ENCODE peak calls at places on chromosome X, in five cellular contexts. M is mammary epithelial cell, T is neural progenitor cell, B is esophagus squamous epithelium, C is fibroblast of villous mesenchyme. N is an unnamed sample.

GRCh38 chrX:25278341-25278740 is 262.6 kb upstream of the ARX start:
- DNase-seq in T (no peak), C (no peak), B (no peak), M (no peak), N (no peak)

GRCh38 chrX:24575496-24575895 is 71.7 kb downstream of the PCYT1B start:
- DNase-seq in T (no peak), B (no peak), M (no peak), C (no peak), N (no peak)

GRCh38 chrX:95059909-95060308 is 1385.9 kb downstream of the FAM133A start:
- DNase-seq in M (no peak), B (no peak), C (no peak), T (no peak), N (no peak)

GRCh38 chrX:69029696-69030245 is 135.5 kb downstream of the PJA1 start:
- DNase-seq in B (no peak), C (no peak), M (no peak), T (no peak), N (no peak)

GRCh38 chrX:7283741-7284140 is 135.8 kb upstream of the PUDP start:
- DNase-seq in B (no peak), T (no peak), M (no peak), C (no peak), N (no peak)

GRCh38 chrX:7083468-7084396 is 63.8 kb upstream of the STS start:
- DNase-seq in T (no peak), B (peak; percentile 23), C (peak; percentile 91), M (peak; percentile 96), N (peak; percentile 92)

GRCh38 chrX:17933856-17934255 is 72.8 kb upstream of the RAI2 start:
- DNase-seq in C (no peak), B (no peak), T (no peak), M (peak; percentile 20), N (no peak)

GRCh38 chrX:71533514-71533849 is 578 bp downstream of the OGT start:
- DNase-seq in C (no peak), T (peak; percentile 26), M (peak; percentile 5), B (no peak), N (no peak)

GRCh38 chrX:143634373-143634685 is 1.6 kb downstream of the SLITRK4 start:
- DNase-seq in B (no peak), M (no peak), C (no peak), T (no peak), N (no peak)

GRCh38 chrX:18424482-18425198 is 768 bp upstream of the CDKL5 start:
- DNase-seq in C (peak; percentile 13), T (peak; percentile 69), B (no peak), M (peak; percentile 20), N (peak; percentile 27)

GRCh38 chrX:150565551-150565950 is 2.9 kb upstream of the MTM1 start:
- DNase-seq in B (no peak), C (no peak), T (no peak), M (no peak), N (no peak)
- TF ChIP-seq CTCF in B (no peak), C (no peak), T (no peak), M (no peak), N (no peak)

GRCh38 chrX:119688856-119689455 is 4.0 kb downstream of the SEPTIN6 start:
- DNase-seq in M (no peak), T (no peak), C (no peak), B (no peak), N (no peak)

GRCh38 chrX:119687661-119688413 is 5.1 kb downstream of the SEPTIN6 start:
- DNase-seq in B (no peak), M (no peak), T (no peak), C (no peak), N (peak; percentile 54)

GRCh38 chrX:119684916-119685224 is 8.1 kb downstream of the SEPTIN6 start:
- DNase-seq in T (no peak), C (no peak), B (no peak), M (no peak), N (no peak)

GRCh38 chrX:119685225-119686066 is 7.5 kb downstream of the SEPTIN6 start:
- DNase-seq in M (no peak), B (no peak), C (peak; percentile 5), T (no peak), N (no peak)

GRCh38 chrX:119686087-119686639 is 6.8 kb downstream of the SEPTIN6 start:
- DNase-seq in M (no peak), B (no peak), T (no peak), C (peak; percentile 21), N (peak; percentile 70)
- H3K4me3 ChIP-seq in M (no peak overlapping the region), B (no peak overlapping the region), T (no peak overlapping the region), C (no peak overlapping the region), N (peak overlapping the region; percentile 26)

GRCh38 chrX:77595848-77596247 is 148.7 kb downstream of the FGF16 start:
- DNase-seq in M (no peak), T (no peak), C (peak; percentile 3), B (no peak), N (peak; percentile 9)

GRCh38 chrX:77597511-77597910 is 150.3 kb downstream of the FGF16 start:
- DNase-seq in B (no peak), M (no peak), T (no peak), C (no peak), N (no peak)

GRCh38 chrX:77597090-77597489 is 149.9 kb downstream of the FGF16 start:
- DNase-seq in B (no peak), T (no peak), C (peak; percentile 31), M (peak; percentile 8), N (peak; percentile 32)
- TF ChIP-seq CTCF in B (no peak), T (peak; percentile 39), C (peak; percentile 44), M (peak; percentile 53), N (peak; percentile 53)

GRCh38 chrX:108447303-108447702 is 7.7 kb downstream of the COL4A5 start:
- DNase-seq in M (peak; percentile 58), C (peak; percentile 65), T (no peak), B (no peak), N (no peak)

GRCh38 chrX:108439434-108439883 is at the start of gene COL4A5:
- DNase-seq in M (peak; percentile 93), T (peak; percentile 87), B (no peak), C (peak; percentile 88), N (peak; percentile 61)

GRCh38 chrX:108439961-108440696 is 491 bp downstream of the COL4A5 start:
- DNase-seq in B (no peak), C (no peak), M (no peak), T (peak; percentile 64), N (peak; percentile 1)

GRCh38 chrX:108437789-108438623 is at the start of gene COL4A6:
- DNase-seq in C (no peak), T (peak; percentile 72), B (no peak), M (peak; percentile 59), N (no peak)

GRCh38 chrX:108443065-108443464 is 3.4 kb downstream of the COL4A5 start:
- DNase-seq in M (no peak), B (no peak), C (peak; percentile 40), T (no peak), N (no peak)
- H3K4me3 ChIP-seq in M (peak overlapping the region; percentile 71), B (peak overlapping the region; percentile 55), C (peak overlapping the region; percentile 81), T (peak overlapping the region; percentile 84), N (no peak overlapping the region)

GRCh38 chrX:40949071-40949470 is 136.2 kb upstream of the USP9X start:
- DNase-seq in M (no peak), C (no peak), B (no peak), T (no peak), N (no peak)

GRCh38 chrX:40953369-40953768 is 131.9 kb upstream of the USP9X start:
- DNase-seq in M (no peak), T (no peak), B (no peak), C (no peak), N (no peak)

GRCh38 chrX:40952855-40953254 is 132.4 kb upstream of the USP9X start:
- DNase-seq in M (no peak), C (peak; percentile 35), B (no peak), T (no peak), N (no peak)

GRCh38 chrX:40947276-40947675 is 138.0 kb upstream of the USP9X start:
- DNase-seq in M (no peak), T (no peak), C (peak; percentile 32), B (no peak), N (peak; percentile 70)

DNA sequence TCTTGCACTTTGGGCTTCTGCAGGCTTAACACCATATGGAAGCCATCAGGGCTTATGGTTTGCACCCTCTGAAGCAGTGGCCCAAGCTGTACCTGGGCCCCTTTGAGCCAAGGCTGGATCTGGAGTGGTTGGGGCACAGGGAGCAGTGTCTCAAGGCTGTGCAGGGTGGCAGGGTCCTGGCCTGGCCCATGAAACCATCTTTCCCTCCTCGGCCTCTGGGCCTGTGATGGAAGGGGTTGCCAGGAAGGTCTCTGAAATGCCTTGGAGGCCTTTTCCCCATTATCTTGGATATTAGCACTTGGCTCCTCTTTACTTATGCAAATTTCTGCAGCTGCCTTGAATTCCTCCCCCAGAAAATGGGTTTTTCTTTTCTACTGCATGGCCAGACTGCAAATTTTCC is 134.7 kb upstream of the USP9X start:
- DNase-seq in B (no peak), M (no peak), C (no peak), T (no peak), N (no peak)
- TF ChIP-seq CTCF in B (no peak), M (no peak), C (no peak), T (no peak), N (no peak)